ENCODE peak calls at places on chromosomes 6 and 20, in five cellular contexts. One of them, this sample, is unnamed.

GRCh38 chr20:63333241-63333836 is 27.8 kb downstream of the CHRNA4 start:
- ATAC-seq in upper lobe of left lung: no peak
- ATAC-seq in aorta: no peak
- ATAC-seq in activated CD8-positive, alpha-beta memory T cell treated with anti-CD3 and anti-CD28 coated beads, Interleukin-2, amount 10 ng/mL, durations not matched to agents 7 days and 5 days: no peak
- ATAC-seq in effector memory CD8-positive, alpha-beta T cell: no peak
- ATAC-seq in this sample: no peak

GRCh38 chr6:34855463-34855862 is 32.4 kb downstream of the TAF11 start:
- ATAC-seq in aorta: no peak
- ATAC-seq in effector memory CD8-positive, alpha-beta T cell: no peak
- ATAC-seq in activated CD8-positive, alpha-beta memory T cell treated with anti-CD3 and anti-CD28 coated beads, Interleukin-2, amount 10 ng/mL, durations not matched to agents 7 days and 5 days: no peak
- ATAC-seq in upper lobe of left lung: no peak
- ATAC-seq in this sample: no peak

GRCh38 chr20:62640870-62641748 is 1.2 kb upstream of the SLCO4A1 start:
- ATAC-seq in effector memory CD8-positive, alpha-beta T cell: no peak
- ATAC-seq in activated CD8-positive, alpha-beta memory T cell treated with anti-CD3 and anti-CD28 coated beads, Interleukin-2, amount 10 ng/mL, durations not matched to agents 7 days and 5 days: no peak
- ATAC-seq in aorta: no peak
- ATAC-seq in upper lobe of left lung: no peak
- ATAC-seq in this sample: no peak

GRCh38 chr6:144778773-144779531 is 493.8 kb downstream of the UTRN start:
- ATAC-seq in aorta: no peak
- ATAC-seq in effector memory CD8-positive, alpha-beta T cell: no peak
- ATAC-seq in activated CD8-positive, alpha-beta memory T cell treated with anti-CD3 and anti-CD28 coated beads, Interleukin-2, amount 10 ng/mL, durations not matched to agents 7 days and 5 days: no peak
- ATAC-seq in upper lobe of left lung: no peak
- ATAC-seq in this sample: no peak

GRCh38 chr6:2732503-2733089 is 18.1 kb downstream of the MYLK4 start:
- ATAC-seq in aorta: peak
- ATAC-seq in effector memory CD8-positive, alpha-beta T cell: no peak
- ATAC-seq in activated CD8-positive, alpha-beta memory T cell treated with anti-CD3 and anti-CD28 coated beads, Interleukin-2, amount 10 ng/mL, durations not matched to agents 7 days and 5 days: no peak
- ATAC-seq in upper lobe of left lung: no peak
- ATAC-seq in this sample: no peak

GRCh38 chr6:109632405-109632804 is 58.6 kb downstream of the AK9 start:
- ATAC-seq in upper lobe of left lung: no peak
- ATAC-seq in aorta: no peak
- ATAC-seq in effector memory CD8-positive, alpha-beta T cell: no peak
- ATAC-seq in activated CD8-positive, alpha-beta memory T cell treated with anti-CD3 and anti-CD28 coated beads, Interleukin-2, amount 10 ng/mL, durations not matched to agents 7 days and 5 days: no peak
- ATAC-seq in this sample: no peak

GRCh38 chr6:144894240-144894639 is 609.1 kb downstream of the UTRN start:
- ATAC-seq in activated CD8-positive, alpha-beta memory T cell treated with anti-CD3 and anti-CD28 coated beads, Interleukin-2, amount 10 ng/mL, durations not matched to agents 7 days and 5 days: no peak
- ATAC-seq in effector memory CD8-positive, alpha-beta T cell: no peak
- ATAC-seq in upper lobe of left lung: no peak
- ATAC-seq in aorta: no peak
- ATAC-seq in this sample: no peak

GRCh38 chr6:108606130-108606797 is 45.5 kb downstream of the FOXO3 start:
- ATAC-seq in activated CD8-positive, alpha-beta memory T cell treated with anti-CD3 and anti-CD28 coated beads, Interleukin-2, amount 10 ng/mL, durations not matched to agents 7 days and 5 days: no peak
- ATAC-seq in upper lobe of left lung: peak
- ATAC-seq in effector memory CD8-positive, alpha-beta T cell: no peak
- ATAC-seq in aorta: no peak
- ATAC-seq in this sample: no peak